ENCODE peak calls at places on chromosomes 6 and 20, in ten cellular contexts. C, X, I, P, V, G, Q, A, H and M are unnamed samples.

GRCh38 chr6:152232494-152233151 is 404.5 kb downstream of the SYNE1 start:
- DNase-seq in V (no peak), I (peak), A (peak), H (no peak), C (peak), G (no peak), X (no peak), Q (no peak), P (no peak), M (peak)

GRCh38 chr6:152378154-152378553 is 259.0 kb downstream of the SYNE1 start:
- DNase-seq in V (no peak), G (peak), H (no peak), I (no peak), Q (no peak), C (peak), P (no peak), A (no peak), X (no peak), M (peak)

GRCh38 chr6:158060447-158061360 is 79.0 kb downstream of the SYNJ2 start:
- DNase-seq in I (peak), V (peak), H (no peak), C (peak), Q (peak), X (peak), A (peak), P (peak), G (peak), M (peak)

GRCh38 chr6:35402136-35402855 is 49.8 kb upstream of the FANCE start:
- DNase-seq in H (no peak), X (no peak), G (no peak), Q (no peak), P (peak), A (peak), V (no peak), I (peak), C (no peak), M (no peak)

GRCh38 chr6:22717906-22718305 is 148.5 kb downstream of the HDGFL1 start:
- DNase-seq in G (no peak), I (peak), H (no peak), P (no peak), A (no peak), V (no peak), Q (no peak), X (no peak), C (no peak), M (no peak)

GRCh38 chr6:78868124-78868523 is 773 bp downstream of the IRAK1BP1 start:
- DNase-seq in H (no peak), P (no peak), C (peak), X (no peak), A (no peak), I (no peak), V (no peak), Q (no peak), G (no peak), M (no peak)

GRCh38 chr6:138001750-138002349 is 105.4 kb downstream of the PERP start:
- DNase-seq in G (peak), I (peak), A (peak), X (no peak), C (peak), P (peak), V (peak), Q (peak), H (peak), M (peak)

GRCh38 chr6:35192301-35192860 is 21.4 kb upstream of the SCUBE3 start:
- DNase-seq in A (no peak), V (no peak), H (no peak), G (no peak), C (no peak), X (no peak), P (no peak), I (no peak), Q (no peak), M (no peak)

GRCh38 chr6:147530132-147531060 is 21.9 kb downstream of the SAMD5 start:
- DNase-seq in G (no peak), A (no peak), P (peak), I (no peak), H (no peak), C (no peak), V (no peak), Q (no peak), X (no peak), M (no peak)

GRCh38 chr6:47134476-47135189 is 92.5 kb upstream of the ADGRF1 start:
- DNase-seq in G (peak), H (no peak), X (no peak), V (peak), I (peak), C (peak), Q (peak), A (peak), P (peak), M (peak)

GRCh38 chr6:17656092-17656491 is 50.6 kb downstream of the NUP153 start:
- DNase-seq in C (no peak), G (no peak), X (no peak), V (no peak), Q (no peak), A (no peak), I (peak), H (no peak), P (peak), M (peak)

GRCh38 chr6:127762284-127762683 is 138.6 kb downstream of the THEMIS start:
- DNase-seq in C (no peak), I (no peak), H (no peak), P (no peak), Q (no peak), X (no peak), G (no peak), A (no peak), V (no peak), M (no peak)

GRCh38 chr20:59135093-59135492 is 28.5 kb upstream of the ZNF831 start:
- DNase-seq in C (no peak), P (no peak), H (no peak), Q (no peak), I (no peak), G (no peak), A (no peak), V (no peak), X (no peak), M (no peak)

GRCh38 chr20:36644713-36645109 is 1.3 kb downstream of the SLA2 start:
- DNase-seq in A (no peak), C (no peak), Q (no peak), P (no peak), V (no peak), X (no peak), I (no peak), G (no peak), H (no peak), M (peak)

GRCh38 chr6:144405173-144405572 is 120.0 kb downstream of the UTRN start:
- DNase-seq in A (no peak), Q (peak), P (no peak), G (no peak), X (no peak), I (no peak), H (no peak), C (peak), V (no peak), M (no peak)

GRCh38 chr6:40039042-40039441 is 104.8 kb upstream of the MOCS1 start:
- DNase-seq in P (no peak), C (no peak), H (no peak), Q (no peak), A (no peak), X (no peak), G (no peak), I (no peak), V (no peak), M (no peak)